ENCODE peak calls at places on chromosomes 7 and 10, in ten cellular contexts. Y, M, K, O, V, U, I, G, D and Z are unnamed samples.
A peak's percentile ranks its signal among the peaks of the same experiment; 100 is the strongest.

GRCh38 chr7:157859915-157860314 is 523.1 kb downstream of the DNAJB6 start:
- DNase-seq in Y (no peak), M (no peak), K (no peak), O (no peak), V (no peak), U (no peak), I (no peak), G (no peak), D (no peak), Z (no peak)

GRCh38 chr10:73937333-73938020 is 26.5 kb downstream of the PLAU start:
- DNase-seq in Y (no peak), M (no peak), K (no peak), O (no peak), V (no peak), U (no peak), I (no peak), G (no peak), D (no peak), Z (no peak)

GRCh38 chr10:98536551-98536950 is 89.8 kb upstream of the HPS1 start:
- DNase-seq in Y (peak; percentile 8), M (no peak), K (peak; percentile 7), O (no peak), V (no peak), U (peak; percentile 34), I (no peak), G (no peak), D (no peak), Z (no peak)

GRCh38 chr10:11011966-11012365 is 5.7 kb upstream of the CELF2 start:
- DNase-seq in Y (no peak), M (no peak), K (no peak), O (no peak), V (no peak), U (no peak), I (no peak), G (no peak), D (no peak), Z (no peak)

GRCh38 chr10:113993489-113993932 is 50.2 kb upstream of the ADRB1 start:
- DNase-seq in Y (peak; percentile 53), M (no peak), K (no peak), O (no peak), V (no peak), U (peak; percentile 29), I (no peak), G (no peak), D (no peak), Z (no peak)

GRCh38 chr10:17599089-17599488 is 18.1 kb downstream of the HACD1 start:
- DNase-seq in Y (peak; percentile 66), M (no peak), K (no peak), O (no peak), V (no peak), U (peak; percentile 67), I (no peak), G (no peak), D (no peak), Z (no peak)

GRCh38 chr10:5607594-5607993 is 58.8 kb downstream of the ASB13 start:
- DNase-seq in Y (no peak), M (no peak), K (no peak), O (no peak), V (no peak), U (no peak), I (no peak), G (no peak), D (no peak), Z (no peak)

GRCh38 chr7:45923818-45924217 is 2.7 kb upstream of the IGFBP3 start:
- DNase-seq in Y (no peak), M (no peak), K (no peak), O (no peak), V (no peak), U (no peak), I (no peak), G (no peak), D (no peak), Z (no peak)

GRCh38 chr10:6530211-6530840 is 49.8 kb downstream of the PRKCQ start:
- DNase-seq in Y (no peak), M (no peak), K (no peak), O (no peak), V (no peak), U (no peak), I (no peak), G (no peak), D (peak; percentile 43), Z (no peak)

GRCh38 chr10:83212632-83213349 is 926.5 kb upstream of the GHITM start:
- DNase-seq in Y (peak; percentile 79), M (no peak), K (no peak), O (no peak), V (no peak), U (no peak), I (no peak), G (no peak), D (no peak), Z (no peak)
- TF ChIP-seq CTCF in Y (no peak), M (no peak), K (no peak), O (no peak), V (no peak), U (no peak), I (no peak), G (no peak), D (no peak), Z (no peak)

GRCh38 chr10:123530166-123530870 is 135.8 kb upstream of the GPR26 start:
- DNase-seq in Y (no peak), M (no peak), K (peak; percentile 3), O (peak; percentile 49), V (no peak), U (no peak), I (no peak), G (no peak), D (no peak), Z (no peak)
- TF ChIP-seq CTCF in Y (no peak), M (no peak), K (no peak), O (no peak), V (no peak), U (no peak), I (no peak), G (no peak), D (no peak), Z (no peak)

DNA sequence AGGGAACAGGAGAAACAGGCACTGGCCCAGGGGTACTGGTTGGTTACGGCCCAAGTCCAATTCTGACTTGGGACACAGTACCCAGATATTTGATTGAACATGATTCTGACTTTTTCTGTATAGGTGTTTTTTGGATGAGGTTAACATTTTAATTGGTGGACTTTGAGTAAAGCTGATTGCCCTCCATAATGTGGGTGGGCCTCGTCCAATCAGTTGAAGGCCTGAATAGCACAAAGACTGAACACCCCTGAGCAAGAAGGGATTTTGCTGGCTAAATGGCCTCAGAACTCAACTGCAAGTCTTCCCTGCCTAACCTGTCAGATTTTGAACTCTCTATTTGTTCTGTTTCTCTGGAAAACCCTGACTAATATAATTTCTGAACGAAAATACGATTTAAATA is 222.6 kb downstream of the TEX36 start:
- DNase-seq in Y (no peak), M (no peak), K (no peak), O (no peak), V (no peak), U (no peak), I (no peak), G (no peak), D (no peak), Z (no peak)
- TF ChIP-seq CTCF in Y (no peak), M (no peak), K (no peak), O (no peak), V (no peak), U (no peak), I (no peak), G (no peak), D (no peak), Z (no peak)

GRCh38 chr10:63765126-63765525 is 243.9 kb downstream of the REEP3 start:
- DNase-seq in Y (peak; percentile 14), M (no peak), K (no peak), O (no peak), V (no peak), U (no peak), I (no peak), G (no peak), D (no peak), Z (no peak)

GRCh38 chr10:63770523-63770922 is 249.3 kb downstream of the REEP3 start:
- DNase-seq in Y (no peak), M (no peak), K (peak; percentile 19), O (no peak), V (no peak), U (no peak), I (no peak), G (no peak), D (no peak), Z (no peak)

GRCh38 chr10:63766766-63767505 is 245.7 kb downstream of the REEP3 start:
- DNase-seq in Y (peak; percentile 89), M (no peak), K (no peak), O (no peak), V (no peak), U (peak; percentile 37), I (no peak), G (no peak), D (no peak), Z (no peak)

GRCh38 chr10:63769367-63769766 is 248.2 kb downstream of the REEP3 start:
- DNase-seq in Y (no peak), M (no peak), K (no peak), O (no peak), V (no peak), U (no peak), I (no peak), G (no peak), D (no peak), Z (no peak)

GRCh38 chr10:63767512-63767911 is 246.3 kb downstream of the REEP3 start:
- DNase-seq in Y (peak; percentile 62), M (no peak), K (no peak), O (no peak), V (no peak), U (peak; percentile 55), I (no peak), G (no peak), D (no peak), Z (no peak)
- TF ChIP-seq CTCF in Y (peak; percentile 25), M (peak; percentile 42), K (peak; percentile 60), O (no peak), V (peak; percentile 29), U (peak; percentile 49), I (peak; percentile 34), G (peak; percentile 59), D (no peak), Z (peak; percentile 46)

DNA sequence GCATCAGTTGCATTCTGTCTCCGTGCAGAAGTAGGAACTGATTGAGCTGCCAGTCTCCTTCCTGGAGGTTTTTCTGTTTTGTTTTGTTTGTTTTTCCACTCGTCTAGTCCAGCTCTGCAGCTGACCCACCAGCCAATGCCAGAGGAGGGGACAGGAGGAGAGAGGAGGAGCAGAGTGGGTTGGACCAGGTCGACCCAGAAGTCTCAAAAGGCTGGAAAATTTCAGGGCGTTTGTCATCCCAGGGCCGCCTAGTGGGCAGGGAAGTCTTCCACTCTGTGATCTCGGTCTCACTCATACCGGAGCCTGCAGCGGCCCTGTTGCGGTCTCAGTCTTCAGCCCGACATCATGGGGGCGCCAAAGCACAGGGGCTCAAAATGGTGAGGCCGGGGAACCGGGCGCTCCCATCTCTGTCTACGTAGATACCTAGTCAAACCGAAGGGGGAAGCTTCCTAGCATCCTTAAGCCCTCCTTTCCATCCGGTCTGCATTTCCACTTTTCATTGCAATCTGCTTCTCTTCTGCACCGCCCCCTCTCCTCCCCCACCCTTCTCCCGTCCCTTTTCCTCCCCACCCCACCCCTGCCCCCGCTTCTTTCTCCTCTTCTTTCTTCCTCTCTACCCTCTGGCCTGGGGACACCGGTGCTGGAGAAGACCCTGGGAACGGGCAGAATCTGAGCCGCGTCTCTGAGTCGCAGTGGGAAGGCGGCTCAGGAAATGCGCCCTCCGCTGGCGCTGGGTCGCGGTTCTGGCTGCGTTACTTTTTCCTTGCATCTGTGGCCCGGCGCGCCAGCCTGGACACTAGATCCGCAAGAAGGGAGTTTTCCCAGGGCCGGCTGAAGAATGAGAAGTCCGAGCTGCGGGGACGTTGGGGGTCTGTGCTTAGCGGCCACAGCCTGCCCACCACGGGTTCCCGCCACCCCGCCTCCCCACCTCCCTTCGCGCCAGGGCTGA is 16.2 kb upstream of the PAX2 start:
- DNase-seq in Y (no peak), M (no peak), K (peak; percentile 49), O (no peak), V (peak; percentile 81), U (peak; percentile 5), I (peak; percentile 89), G (no peak), D (peak; percentile 32), Z (no peak)
- TF ChIP-seq CTCF in Y (peak; percentile 39), M (no peak), K (peak; percentile 36), O (no peak), V (peak; percentile 45), U (peak; percentile 33), I (peak; percentile 43), G (peak; percentile 48), D (no peak), Z (no peak)